ENCODE peak calls at places on chromosomes 12 and 14, in five cellular contexts. K, Q, B, A and D are unnamed samples.

GRCh38 chr12:121467638-121468403 is 67.9 kb downstream of the RNF34 start:
- DNase-seq in K (no peak), Q (no peak), B (no peak), A (no peak), D (peak; percentile 81)

GRCh38 chr14:68248481-68249255 is 429.1 kb downstream of the RAD51B start:
- DNase-seq in B (no peak), A (no peak), Q (no peak), K (peak; percentile 67), D (peak; percentile 68)

GRCh38 chr12:92068441-92068840 is 77.2 kb downstream of the BTG1 start:
- DNase-seq in Q (no peak), K (no peak), B (no peak), A (no peak), D (no peak)

GRCh38 chr12:47705239-47705570 is 625 bp downstream of the RPAP3 start:
- DNase-seq in A (no peak), B (no peak), K (no peak), Q (no peak), D (no peak)

GRCh38 chr12:98238513-98238912 is 276.9 kb upstream of the TMPO start:
- DNase-seq in A (no peak), K (no peak), Q (no peak), B (no peak), D (no peak)

GRCh38 chr14:51540364-51540763 is 111.3 kb upstream of the FRMD6 start:
- DNase-seq in Q (no peak), K (no peak), B (no peak), A (no peak), D (no peak)

GRCh38 chr14:54702492-54702891 is 135.6 kb downstream of the SAMD4A start:
- DNase-seq in B (no peak), A (no peak), Q (no peak), K (no peak), D (no peak)

GRCh38 chr12:109764123-109764522 is 50.5 kb downstream of the FAM222A start:
- DNase-seq in A (no peak), B (no peak), K (no peak), Q (no peak), D (no peak)

GRCh38 chr12:124700810-124701594 is 133.6 kb upstream of the NCOR2 start:
- DNase-seq in K (no peak), B (no peak), Q (no peak), A (no peak), D (no peak)

GRCh38 chr12:78560633-78561032 is 303.9 kb upstream of the SYT1 start:
- DNase-seq in A (no peak), K (no peak), B (no peak), Q (no peak), D (no peak)

GRCh38 chr12:4421590-4422031 is 24.0 kb downstream of the FGF6 start:
- DNase-seq in B (no peak), Q (no peak), A (no peak), K (peak; percentile 15), D (no peak)

GRCh38 chr14:102474934-102475333 is 34.6 kb downstream of the ANKRD9 start:
- DNase-seq in A (no peak), K (peak; percentile 71), B (no peak), Q (no peak), D (no peak)

GRCh38 chr12:124434951-124435805 is 132.2 kb downstream of the NCOR2 start:
- DNase-seq in B (no peak), Q (no peak), A (no peak), K (no peak), D (no peak)

GRCh38 chr12:17197971-17198370 is 592.0 kb upstream of the LMO3 start:
- DNase-seq in K (no peak), B (no peak), A (no peak), Q (no peak), D (no peak)